ENCODE peak calls at places on chromosomes 5 and 9, in nine cellular contexts. One of them, this sample, is unnamed.

GRCh38 chr5:94632024-94632423 is 13.6 kb downstream of the SLF1 start:
- DNase-seq in IMR-90: no peak
- DNase-seq in body of pancreas: no peak
- DNase-seq in transverse colon: no peak
- DNase-seq in mucosa of descending colon: no peak
- DNase-seq in astrocyte of the cerebellum: no peak
- DNase-seq in astrocyte of the spinal cord: no peak
- DNase-seq in mammary epithelial cell: no peak
- DNase-seq in epithelial cell of esophagus: no peak
- DNase-seq in this sample: no peak

GRCh38 chr9:91495450-91495849 is 71.8 kb upstream of the NFIL3 start:
- DNase-seq in IMR-90: peak; percentile 98
- DNase-seq in epithelial cell of esophagus: peak; percentile 62
- DNase-seq in astrocyte of the spinal cord: peak; percentile 97
- DNase-seq in transverse colon: no peak
- DNase-seq in mammary epithelial cell: peak; percentile 86
- DNase-seq in mucosa of descending colon: no peak
- DNase-seq in body of pancreas: no peak
- DNase-seq in astrocyte of the cerebellum: peak; percentile 91
- DNase-seq in this sample: peak; percentile 97

GRCh38 chr5:108735790-108736189 is 11.9 kb upstream of the FER start:
- DNase-seq in mucosa of descending colon: no peak
- DNase-seq in IMR-90: peak; percentile 42
- DNase-seq in mammary epithelial cell: no peak
- DNase-seq in astrocyte of the spinal cord: no peak
- DNase-seq in body of pancreas: no peak
- DNase-seq in epithelial cell of esophagus: no peak
- DNase-seq in transverse colon: no peak
- DNase-seq in astrocyte of the cerebellum: no peak
- DNase-seq in this sample: no peak

GRCh38 chr5:149345892-149346222 is 558 bp downstream of the GRPEL2 start:
- DNase-seq in astrocyte of the spinal cord: peak; percentile 44
- DNase-seq in mucosa of descending colon: no peak
- DNase-seq in transverse colon: no peak
- DNase-seq in mammary epithelial cell: no peak
- DNase-seq in astrocyte of the cerebellum: no peak
- DNase-seq in IMR-90: peak; percentile 50
- DNase-seq in body of pancreas: no peak
- DNase-seq in epithelial cell of esophagus: peak; percentile 60
- DNase-seq in this sample: peak; percentile 62

GRCh38 chr5:72452515-72453259 is 54.5 kb downstream of the ZNF366 start:
- DNase-seq in epithelial cell of esophagus: peak; percentile 62
- DNase-seq in mucosa of descending colon: peak; percentile 78
- DNase-seq in mammary epithelial cell: peak; percentile 44
- DNase-seq in IMR-90: peak; percentile 72
- DNase-seq in body of pancreas: peak; percentile 78
- DNase-seq in astrocyte of the cerebellum: peak; percentile 79
- DNase-seq in astrocyte of the spinal cord: peak; percentile 81
- DNase-seq in transverse colon: peak; percentile 54
- DNase-seq in this sample: peak; percentile 81

GRCh38 chr9:117273612-117274011 is 141.2 kb downstream of the ASTN2 start:
- DNase-seq in mammary epithelial cell: no peak
- DNase-seq in transverse colon: no peak
- DNase-seq in astrocyte of the cerebellum: no peak
- DNase-seq in body of pancreas: no peak
- DNase-seq in IMR-90: no peak
- DNase-seq in epithelial cell of esophagus: no peak
- DNase-seq in mucosa of descending colon: no peak
- DNase-seq in astrocyte of the spinal cord: no peak
- DNase-seq in this sample: no peak

GRCh38 chr5:54533541-54534179 is 16.1 kb downstream of the SNX18 start:
- DNase-seq in transverse colon: no peak
- DNase-seq in astrocyte of the spinal cord: no peak
- DNase-seq in mucosa of descending colon: no peak
- DNase-seq in astrocyte of the cerebellum: no peak
- DNase-seq in body of pancreas: peak; percentile 33
- DNase-seq in mammary epithelial cell: no peak
- DNase-seq in epithelial cell of esophagus: peak; percentile 67
- DNase-seq in IMR-90: no peak
- DNase-seq in this sample: no peak

GRCh38 chr5:11904270-11904906 is at the start of gene CTNND2:
- DNase-seq in IMR-90: no peak
- DNase-seq in transverse colon: no peak
- DNase-seq in astrocyte of the spinal cord: peak; percentile 65
- DNase-seq in mucosa of descending colon: peak; percentile 4
- DNase-seq in epithelial cell of esophagus: peak; percentile 54
- DNase-seq in body of pancreas: peak; percentile 70
- DNase-seq in astrocyte of the cerebellum: peak; percentile 73
- DNase-seq in mammary epithelial cell: peak; percentile 20
- DNase-seq in this sample: peak; percentile 3

GRCh38 chr5:37696190-37697021 is 143.4 kb downstream of the GDNF start:
- DNase-seq in mucosa of descending colon: no peak
- DNase-seq in epithelial cell of esophagus: peak; percentile 85
- DNase-seq in IMR-90: peak; percentile 72
- DNase-seq in body of pancreas: no peak
- DNase-seq in mammary epithelial cell: peak; percentile 82
- DNase-seq in astrocyte of the cerebellum: peak; percentile 55
- DNase-seq in transverse colon: no peak
- DNase-seq in astrocyte of the spinal cord: peak; percentile 74
- DNase-seq in this sample: peak; percentile 48

GRCh38 chr9:86485359-86485758 is 131.1 kb upstream of the TUT7 start:
- DNase-seq in astrocyte of the spinal cord: no peak
- DNase-seq in mammary epithelial cell: no peak
- DNase-seq in epithelial cell of esophagus: no peak
- DNase-seq in astrocyte of the cerebellum: no peak
- DNase-seq in IMR-90: no peak
- DNase-seq in mucosa of descending colon: no peak
- DNase-seq in transverse colon: no peak
- DNase-seq in body of pancreas: no peak
- DNase-seq in this sample: no peak

GRCh38 chr5:78549043-78549442 is 99.5 kb downstream of the LHFPL2 start:
- DNase-seq in astrocyte of the cerebellum: no peak
- DNase-seq in body of pancreas: no peak
- DNase-seq in mammary epithelial cell: no peak
- DNase-seq in epithelial cell of esophagus: no peak
- DNase-seq in astrocyte of the spinal cord: no peak
- DNase-seq in IMR-90: no peak
- DNase-seq in transverse colon: peak; percentile 17
- DNase-seq in mucosa of descending colon: no peak
- DNase-seq in this sample: peak; percentile 65

GRCh38 chr9:83219924-83220438 is 157.0 kb upstream of the RASEF start:
- DNase-seq in IMR-90: no peak
- DNase-seq in astrocyte of the cerebellum: no peak
- DNase-seq in mammary epithelial cell: peak; percentile 20
- DNase-seq in body of pancreas: peak; percentile 30
- DNase-seq in epithelial cell of esophagus: peak; percentile 27
- DNase-seq in astrocyte of the spinal cord: no peak
- DNase-seq in transverse colon: no peak
- DNase-seq in mucosa of descending colon: peak; percentile 8
- DNase-seq in this sample: no peak
- TF ChIP-seq CTCF in IMR-90: no peak
- TF ChIP-seq CTCF in astrocyte of the cerebellum: no peak
- TF ChIP-seq CTCF in mammary epithelial cell: no peak
- TF ChIP-seq CTCF in body of pancreas: no peak
- TF ChIP-seq CTCF in epithelial cell of esophagus: no peak
- TF ChIP-seq CTCF in astrocyte of the spinal cord: no peak
- TF ChIP-seq CTCF in transverse colon: no peak
- TF ChIP-seq CTCF in mucosa of descending colon: no peak
- TF ChIP-seq CTCF in this sample: no peak

GRCh38 chr5:104650313-104650712 is 1087.7 kb upstream of the NUDT12 start:
- DNase-seq in epithelial cell of esophagus: no peak
- DNase-seq in astrocyte of the spinal cord: no peak
- DNase-seq in IMR-90: no peak
- DNase-seq in mucosa of descending colon: no peak
- DNase-seq in astrocyte of the cerebellum: no peak
- DNase-seq in transverse colon: no peak
- DNase-seq in mammary epithelial cell: no peak
- DNase-seq in body of pancreas: no peak
- DNase-seq in this sample: no peak
- H3K4me3 ChIP-seq in epithelial cell of esophagus: no peak overlapping the region
- H3K4me3 ChIP-seq in astrocyte of the spinal cord: no peak overlapping the region
- H3K4me3 ChIP-seq in IMR-90: no peak overlapping the region
- H3K4me3 ChIP-seq in mucosa of descending colon: no peak overlapping the region
- H3K4me3 ChIP-seq in astrocyte of the cerebellum: no peak overlapping the region
- H3K4me3 ChIP-seq in transverse colon: no peak overlapping the region
- H3K4me3 ChIP-seq in mammary epithelial cell: no peak overlapping the region
- H3K4me3 ChIP-seq in body of pancreas: no peak overlapping the region
- H3K4me3 ChIP-seq in this sample: no peak overlapping the region

DNA sequence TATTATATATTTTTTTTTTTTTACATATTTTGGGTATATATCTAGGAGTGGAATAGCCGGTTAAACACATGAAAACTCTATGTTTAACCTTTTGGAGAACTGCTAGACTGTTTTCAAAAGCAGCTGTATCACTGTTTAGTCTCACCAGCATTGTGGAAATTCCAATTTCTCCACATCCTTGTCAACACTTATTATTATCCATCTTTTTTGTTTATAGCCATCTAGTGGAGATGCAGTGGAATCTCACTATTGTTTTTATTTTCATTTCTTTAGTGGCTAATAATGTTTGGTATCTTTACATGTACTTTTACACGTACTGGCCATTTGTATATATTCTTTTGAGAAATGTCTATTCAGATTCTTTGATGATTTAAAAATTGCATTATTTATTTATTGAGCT is 22.7 kb upstream of the CCDC180 start:
- DNase-seq in body of pancreas: no peak
- DNase-seq in mucosa of descending colon: no peak
- DNase-seq in astrocyte of the cerebellum: no peak
- DNase-seq in mammary epithelial cell: no peak
- DNase-seq in astrocyte of the spinal cord: no peak
- DNase-seq in transverse colon: no peak
- DNase-seq in IMR-90: no peak
- DNase-seq in epithelial cell of esophagus: no peak
- DNase-seq in this sample: no peak
- TF ChIP-seq CTCF in body of pancreas: no peak
- TF ChIP-seq CTCF in mucosa of descending colon: no peak
- TF ChIP-seq CTCF in astrocyte of the cerebellum: no peak
- TF ChIP-seq CTCF in mammary epithelial cell: no peak
- TF ChIP-seq CTCF in astrocyte of the spinal cord: no peak
- TF ChIP-seq CTCF in transverse colon: peak; percentile 12
- TF ChIP-seq CTCF in IMR-90: peak; percentile 17
- TF ChIP-seq CTCF in epithelial cell of esophagus: no peak
- TF ChIP-seq CTCF in this sample: no peak

GRCh38 chr9:93132946-93133640 is 958 bp downstream of the NINJ1 start:
- DNase-seq in transverse colon: peak; percentile 42
- DNase-seq in astrocyte of the cerebellum: no peak
- DNase-seq in mammary epithelial cell: peak; percentile 39
- DNase-seq in astrocyte of the spinal cord: no peak
- DNase-seq in IMR-90: no peak
- DNase-seq in epithelial cell of esophagus: peak; percentile 28
- DNase-seq in mucosa of descending colon: peak; percentile 44
- DNase-seq in body of pancreas: peak; percentile 53
- DNase-seq in this sample: peak; percentile 45

GRCh38 chr9:93130861-93131481 is 3.1 kb downstream of the NINJ1 start:
- DNase-seq in astrocyte of the cerebellum: no peak
- DNase-seq in transverse colon: peak; percentile 44
- DNase-seq in IMR-90: no peak
- DNase-seq in mucosa of descending colon: peak; percentile 35
- DNase-seq in astrocyte of the spinal cord: no peak
- DNase-seq in mammary epithelial cell: no peak
- DNase-seq in body of pancreas: peak; percentile 45
- DNase-seq in epithelial cell of esophagus: no peak
- DNase-seq in this sample: no peak

GRCh38 chr9:93132287-93132927 is 1.6 kb downstream of the NINJ1 start:
- DNase-seq in body of pancreas: peak; percentile 79
- DNase-seq in mammary epithelial cell: peak; percentile 59
- DNase-seq in transverse colon: peak; percentile 79
- DNase-seq in mucosa of descending colon: peak; percentile 69
- DNase-seq in astrocyte of the spinal cord: peak; percentile 35
- DNase-seq in epithelial cell of esophagus: peak; percentile 23
- DNase-seq in astrocyte of the cerebellum: no peak
- DNase-seq in IMR-90: no peak
- DNase-seq in this sample: peak; percentile 51

GRCh38 chr9:93129691-93130500 is 4.2 kb downstream of the NINJ1 start:
- DNase-seq in mammary epithelial cell: no peak
- DNase-seq in astrocyte of the cerebellum: no peak
- DNase-seq in epithelial cell of esophagus: no peak
- DNase-seq in IMR-90: no peak
- DNase-seq in astrocyte of the spinal cord: no peak
- DNase-seq in mucosa of descending colon: no peak
- DNase-seq in body of pancreas: peak; percentile 21
- DNase-seq in transverse colon: peak; percentile 12
- DNase-seq in this sample: no peak

GRCh38 chr9:93131599-93132286 is 2.3 kb downstream of the NINJ1 start:
- DNase-seq in transverse colon: peak; percentile 7
- DNase-seq in IMR-90: no peak
- DNase-seq in epithelial cell of esophagus: no peak
- DNase-seq in body of pancreas: peak; percentile 9
- DNase-seq in mucosa of descending colon: no peak
- DNase-seq in astrocyte of the cerebellum: no peak
- DNase-seq in astrocyte of the spinal cord: no peak
- DNase-seq in mammary epithelial cell: no peak
- DNase-seq in this sample: no peak
- H3K4me3 ChIP-seq in transverse colon: no peak overlapping the region
- H3K4me3 ChIP-seq in IMR-90: no peak overlapping the region
- H3K4me3 ChIP-seq in epithelial cell of esophagus: peak overlapping the region; percentile 62
- H3K4me3 ChIP-seq in body of pancreas: no peak overlapping the region
- H3K4me3 ChIP-seq in mucosa of descending colon: no peak overlapping the region
- H3K4me3 ChIP-seq in astrocyte of the cerebellum: peak overlapping the region; percentile 72
- H3K4me3 ChIP-seq in astrocyte of the spinal cord: no peak overlapping the region
- H3K4me3 ChIP-seq in mammary epithelial cell: peak overlapping the region; percentile 85
- H3K4me3 ChIP-seq in this sample: no peak overlapping the region

DNA sequence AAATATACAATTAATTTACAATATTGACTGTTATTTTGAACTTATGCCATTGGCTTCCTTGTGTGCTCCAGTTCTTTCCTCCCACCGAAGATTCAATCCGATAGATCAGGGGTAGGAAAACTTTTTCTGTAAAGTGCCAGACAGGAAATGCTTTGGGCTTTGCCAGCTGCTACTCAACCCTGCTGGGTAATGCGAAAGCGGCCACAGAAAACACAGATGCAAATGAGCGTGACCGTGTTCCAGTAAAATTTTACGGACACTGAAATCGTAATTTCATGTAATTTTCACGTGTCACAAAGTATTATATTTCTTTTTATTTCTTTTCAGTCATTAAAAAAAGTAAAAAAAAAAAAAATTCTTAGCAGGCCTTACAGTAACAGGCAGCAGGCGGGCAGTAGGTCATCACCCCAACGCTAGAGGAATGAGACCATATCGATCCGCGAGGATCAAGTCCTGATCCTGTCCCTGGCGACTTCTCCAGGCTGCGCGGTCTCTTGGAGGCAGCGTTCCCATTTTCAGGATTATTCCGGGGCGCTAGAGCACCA is 604 bp downstream of the NMRK1 start:
- DNase-seq in transverse colon: peak; percentile 63
- DNase-seq in astrocyte of the cerebellum: no peak
- DNase-seq in IMR-90: peak; percentile 31
- DNase-seq in mammary epithelial cell: peak; percentile 53
- DNase-seq in mucosa of descending colon: peak; percentile 70
- DNase-seq in astrocyte of the spinal cord: peak; percentile 63
- DNase-seq in body of pancreas: peak; percentile 63
- DNase-seq in epithelial cell of esophagus: peak; percentile 59
- DNase-seq in this sample: peak; percentile 64
- TF ChIP-seq CTCF in transverse colon: no peak
- TF ChIP-seq CTCF in astrocyte of the cerebellum: no peak
- TF ChIP-seq CTCF in IMR-90: no peak
- TF ChIP-seq CTCF in mammary epithelial cell: no peak
- TF ChIP-seq CTCF in mucosa of descending colon: no peak
- TF ChIP-seq CTCF in astrocyte of the spinal cord: no peak
- TF ChIP-seq CTCF in body of pancreas: no peak
- TF ChIP-seq CTCF in epithelial cell of esophagus: no peak
- TF ChIP-seq CTCF in this sample: no peak

GRCh38 chr9:684950-685340 is 156.6 kb upstream of the DMRT1 start:
- DNase-seq in IMR-90: peak; percentile 88
- DNase-seq in astrocyte of the spinal cord: peak; percentile 82
- DNase-seq in body of pancreas: no peak
- DNase-seq in transverse colon: no peak
- DNase-seq in astrocyte of the cerebellum: no peak
- DNase-seq in mucosa of descending colon: no peak
- DNase-seq in mammary epithelial cell: peak; percentile 87
- DNase-seq in epithelial cell of esophagus: peak; percentile 91
- DNase-seq in this sample: peak; percentile 68
- H3K4me3 ChIP-seq in IMR-90: peak overlapping the region; percentile 38
- H3K4me3 ChIP-seq in astrocyte of the spinal cord: peak overlapping the region; percentile 52
- H3K4me3 ChIP-seq in body of pancreas: no peak overlapping the region
- H3K4me3 ChIP-seq in transverse colon: no peak overlapping the region
- H3K4me3 ChIP-seq in astrocyte of the cerebellum: peak overlapping the region; percentile 49
- H3K4me3 ChIP-seq in mucosa of descending colon: no peak overlapping the region
- H3K4me3 ChIP-seq in mammary epithelial cell: peak overlapping the region; percentile 52
- H3K4me3 ChIP-seq in epithelial cell of esophagus: peak overlapping the region; percentile 50
- H3K4me3 ChIP-seq in this sample: no peak overlapping the region